ENCODE peak calls at places on chromosomes 13 and 19, in seven cellular contexts. D, E, B, I, J, M and V are unnamed samples.

GRCh38 chr19:3586124-3586626 is 897 bp downstream of the GIPC3 start:
- DNase-seq in D (no peak), E (no peak), B (peak; percentile 74), I (no peak), J (no peak), M (no peak), V (peak; percentile 66)

GRCh38 chr19:41161903-41162302 is 31.1 kb upstream of the CYP2S1 start:
- DNase-seq in D (no peak), E (no peak), B (peak; percentile 58), I (no peak), J (peak; percentile 64), M (no peak), V (no peak)

GRCh38 chr19:628168-628567 is 5.2 kb downstream of the POLRMT start:
- DNase-seq in D (no peak), E (no peak), B (no peak), I (no peak), J (peak; percentile 51), M (no peak), V (no peak)

GRCh38 chr19:14395710-14396338 is 14.6 kb downstream of the ADGRE5 start:
- DNase-seq in D (no peak), E (no peak), B (peak; percentile 5), I (no peak), J (no peak), M (no peak), V (no peak)

GRCh38 chr13:71864094-71864980 is 2.7 kb downstream of the DACH1 start:
- DNase-seq in D (peak; percentile 43), E (peak; percentile 84), B (no peak), I (no peak), J (peak; percentile 40), M (no peak), V (no peak)

GRCh38 chr13:95560387-95560786 is 7.9 kb downstream of the CLDN10 start:
- DNase-seq in D (no peak), E (no peak), B (no peak), I (no peak), J (no peak), M (no peak), V (no peak)

GRCh38 chr19:6250024-6250605 is 29.7 kb downstream of the MLLT1 start:
- DNase-seq in D (peak; percentile 19), E (no peak), B (no peak), I (peak; percentile 83), J (no peak), M (no peak), V (no peak)

GRCh38 chr13:35549481-35549880 is 73.0 kb upstream of the MAB21L1 start:
- DNase-seq in D (peak; percentile 62), E (peak; percentile 19), B (no peak), I (peak; percentile 64), J (peak; percentile 8), M (no peak), V (no peak)

GRCh38 chr19:48588670-48589399 is 17.7 kb upstream of the SPACA4 start:
- DNase-seq in D (peak; percentile 81), E (peak; percentile 85), B (peak; percentile 94), I (peak; percentile 94), J (peak; percentile 91), M (peak; percentile 92), V (peak; percentile 92)

GRCh38 chr13:110126391-110126961 is 180.5 kb downstream of the COL4A1 start:
- DNase-seq in D (peak; percentile 95), E (peak; percentile 98), B (no peak), I (peak; percentile 96), J (peak; percentile 85), M (peak; percentile 75), V (no peak)

GRCh38 chr13:104485571-104485970 is 1419.4 kb upstream of the SLC10A2 start:
- DNase-seq in D (no peak), E (peak; percentile 11), B (no peak), I (no peak), J (no peak), M (no peak), V (no peak)

GRCh38 chr13:96003304-96003703 is 49.9 kb downstream of the UGGT2 start:
- DNase-seq in D (peak; percentile 8), E (peak; percentile 13), B (no peak), I (peak; percentile 43), J (peak; percentile 67), M (no peak), V (peak; percentile 53)

GRCh38 chr19:29663861-29664752 is 1.2 kb upstream of the PLEKHF1 start:
- DNase-seq in D (no peak), E (peak; percentile 31), B (no peak), I (peak; percentile 69), J (peak; percentile 42), M (peak; percentile 65), V (no peak)
- H3K9ac ChIP-seq in D (no peak overlapping the region), E (no peak overlapping the region), B (peak overlapping the region; percentile 69), I (peak overlapping the region; percentile 81), J (no peak overlapping the region), M (peak overlapping the region; percentile 85), V (no peak overlapping the region)

DNA sequence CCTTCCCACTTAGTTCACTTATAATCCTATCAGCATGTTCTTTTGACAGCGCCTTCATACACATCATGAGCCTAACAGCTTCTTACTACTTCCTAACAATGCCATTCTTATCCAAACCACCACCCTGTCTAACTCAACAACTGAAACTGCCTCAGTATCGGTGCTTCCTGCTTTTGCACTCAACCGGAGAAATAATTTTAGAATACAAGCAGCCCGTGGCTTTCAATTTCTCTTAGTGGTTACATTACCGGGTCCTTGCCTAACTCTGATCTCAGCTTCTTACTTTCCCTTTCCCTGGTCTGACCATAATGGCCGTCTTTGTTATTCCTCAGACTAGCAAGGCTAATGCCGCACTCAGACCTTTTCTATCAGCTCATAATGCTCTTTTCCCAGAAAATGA is 17.0 kb downstream of the ZFP82 start:
- DNase-seq in D (no peak), E (no peak), B (no peak), I (no peak), J (no peak), M (no peak), V (no peak)
- H3K36me3 ChIP-seq in D (peaks cover 4% of the 10 kb centered on the region), E (peaks cover 49% of the 10 kb centered on the region), B (peaks cover 9% of the 10 kb centered on the region), I (peaks cover 88% of the 10 kb centered on the region), J (peaks cover 4% of the 10 kb centered on the region), M (peaks cover 3% of the 10 kb centered on the region), V (peaks cover 94% of the 10 kb centered on the region)

GRCh38 chr13:106507560-106508274 is 27.7 kb downstream of the EFNB2 start:
- DNase-seq in D (peak; percentile 98), E (peak; percentile 94), B (no peak), I (peak; percentile 79), J (peak; percentile 75), M (peak; percentile 71), V (no peak)
- H3K9ac ChIP-seq in D (no peak overlapping the region), E (no peak overlapping the region), B (peak overlapping the region; percentile 20), I (no peak overlapping the region), J (no peak overlapping the region), M (peak overlapping the region; percentile 45), V (no peak overlapping the region)

DNA sequence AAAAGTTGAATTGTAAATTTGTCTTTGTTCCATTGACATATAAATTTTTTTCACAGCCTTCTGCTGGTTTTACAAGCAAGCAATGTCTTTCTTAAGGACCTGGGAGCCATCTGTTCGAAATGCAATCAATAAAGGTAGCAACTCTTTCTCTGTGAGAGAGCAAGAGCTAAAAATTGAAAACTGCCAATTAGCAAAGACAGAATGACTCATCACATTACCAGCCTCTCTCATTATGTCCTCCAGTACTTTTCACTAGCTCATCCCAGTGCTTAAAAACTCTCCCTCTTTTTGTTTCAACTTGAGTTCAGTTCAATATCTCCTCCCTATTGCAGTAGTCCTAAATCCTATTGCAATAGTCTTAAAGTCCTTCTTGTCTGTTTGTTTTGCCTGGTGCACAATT is 760.7 kb upstream of the SLITRK6 start:
- DNase-seq in D (no peak), E (peak; percentile 13), B (no peak), I (no peak), J (peak; percentile 26), M (no peak), V (no peak)
- H3K36me3 ChIP-seq in D (no peaks in the 10 kb centered on the region), E (no peaks in the 10 kb centered on the region), B (no peaks in the 10 kb centered on the region), I (no peaks in the 10 kb centered on the region), J (no peaks in the 10 kb centered on the region), M (no peaks in the 10 kb centered on the region), V (no peaks in the 10 kb centered on the region)

DNA sequence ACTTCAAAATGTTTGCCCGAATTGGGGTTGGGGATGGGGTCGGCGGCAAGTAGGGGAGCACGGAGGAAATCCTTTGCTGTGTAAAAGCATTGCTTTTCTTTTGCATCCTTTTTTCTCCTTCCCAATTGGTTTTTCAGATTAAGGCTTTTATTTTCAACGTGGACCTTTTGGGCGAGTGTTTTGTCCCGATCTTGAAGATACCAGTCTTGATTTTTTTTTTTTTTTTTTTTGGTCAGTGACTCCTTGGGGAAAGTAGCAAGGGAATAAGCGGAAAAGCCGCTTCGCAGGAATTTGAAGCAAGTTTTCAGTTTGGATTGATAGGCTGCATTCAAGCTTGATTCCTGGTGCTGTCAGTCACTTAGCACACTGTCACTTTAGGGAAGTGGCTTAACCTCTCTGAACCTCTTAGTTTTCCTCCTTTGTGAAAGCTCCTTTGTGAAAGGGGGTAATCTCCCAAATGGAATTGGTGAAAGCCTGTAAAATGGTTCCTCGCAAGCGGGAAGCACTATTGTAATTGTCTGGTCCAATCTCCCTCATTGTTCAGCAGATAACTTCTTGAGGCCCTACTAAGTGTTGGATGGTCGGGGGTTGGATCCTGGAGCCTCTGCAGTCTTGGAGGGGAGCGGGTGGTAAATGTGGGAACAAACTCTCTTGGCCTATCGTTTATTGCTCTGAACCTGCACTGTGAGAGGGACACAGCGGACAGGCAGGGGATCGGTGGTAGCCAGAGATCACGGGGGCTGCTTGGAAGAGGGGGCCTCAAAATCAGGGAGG is 1.1 kb downstream of the SMARCA4 start:
- DNase-seq in D (peak; percentile 25), E (peak; percentile 43), B (peak; percentile 18), I (peak; percentile 45), J (peak; percentile 37), M (no peak), V (peak; percentile 69)
- H3K9ac ChIP-seq in D (peak overlapping the region; percentile 83), E (peak overlapping the region; percentile 99), B (peak overlapping the region; percentile 96), I (peak overlapping the region; percentile 91), J (peak overlapping the region; percentile 99), M (peak overlapping the region; percentile 90), V (peak overlapping the region; percentile 96)